ENCODE peak calls at places on chromosomes 7 and 10, in four cellular contexts. Q is SK-N-SH, G is Karpas-422, A is right atrium auricular region. V is an unnamed sample.
A peak's percentile ranks its signal among the peaks of the same experiment; 100 is the strongest.

GRCh38 chr10:117509573-117509972 is 33.0 kb upstream of the EMX2 start:
- DNase-seq in Q (no peak), G (no peak), A (peak; percentile 55), V (no peak)

GRCh38 chr10:28754930-28755718 is 77.8 kb downstream of the BAMBI start:
- DNase-seq in Q (no peak), G (no peak), A (no peak), V (no peak)

GRCh38 chr7:157493776-157494175 is 157.0 kb downstream of the DNAJB6 start:
- DNase-seq in Q (no peak), G (no peak), A (peak; percentile 23), V (no peak)

GRCh38 chr7:51246258-51247245 is 70.1 kb downstream of the COBL start:
- DNase-seq in Q (no peak), G (no peak), A (no peak), V (no peak)

GRCh38 chr10:84214612-84215235 is 10.6 kb downstream of the LRIT2 start:
- DNase-seq in Q (peak; percentile 52), G (peak; percentile 70), A (no peak), V (peak; percentile 60)

GRCh38 chr7:4889682-4890081 is 6.2 kb upstream of the RADIL start:
- DNase-seq in Q (no peak), G (no peak), A (no peak), V (no peak)

GRCh38 chr10:63702107-63702506 is 180.9 kb downstream of the REEP3 start:
- DNase-seq in Q (no peak), G (no peak), A (no peak), V (no peak)

GRCh38 chr10:24756283-24756682 is 32.6 kb upstream of the ARHGAP21 start:
- DNase-seq in Q (no peak), G (no peak), A (no peak), V (no peak)

GRCh38 chr7:54831644-54832095 is 72.7 kb upstream of the SEC61G start:
- DNase-seq in Q (no peak), G (no peak), A (no peak), V (no peak)

GRCh38 chr7:132907380-132907940 is 174.4 kb downstream of the CHCHD3 start:
- DNase-seq in Q (no peak), G (no peak), A (no peak), V (no peak)

GRCh38 chr7:100966542-100967291 is 2.6 kb upstream of the MUC12 start:
- DNase-seq in Q (peak; percentile 61), G (no peak), A (no peak), V (peak; percentile 36)

GRCh38 chr7:4134204-4134603 is 547.9 kb upstream of the FOXK1 start:
- DNase-seq in Q (no peak), G (no peak), A (no peak), V (no peak)

GRCh38 chr10:79031723-79032122 is 37.0 kb upstream of the ZMIZ1 start:
- DNase-seq in Q (no peak), G (no peak), A (no peak), V (no peak)

GRCh38 chr7:77428777-77429231 is 12.7 kb upstream of the GSAP start:
- DNase-seq in Q (no peak), G (no peak), A (no peak), V (peak; percentile 11)

GRCh38 chr7:34430456-34430855 is 227.6 kb upstream of the NPSR1 start:
- DNase-seq in Q (peak; percentile 23), G (peak; percentile 65), A (no peak), V (peak; percentile 20)

GRCh38 chr10:52215745-52216361 is 98.2 kb upstream of the DKK1 start:
- DNase-seq in Q (peak; percentile 32), G (peak; percentile 81), A (no peak), V (peak; percentile 74)

GRCh38 chr7:90250601-90251303 is 5.8 kb downstream of the CFAP69 start:
- DNase-seq in Q (no peak), G (no peak), A (no peak), V (no peak)

GRCh38 chr7:40758590-40758989 is 623.8 kb downstream of the SUGCT start:
- DNase-seq in Q (no peak), G (no peak), A (no peak), V (peak; percentile 74)

GRCh38 chr10:49552277-49552676 is 13.4 kb upstream of the ERCC6 start:
- DNase-seq in Q (no peak), G (no peak), A (no peak), V (no peak)

GRCh38 chr7:55539380-55539779 is 32.9 kb downstream of the VOPP1 start:
- DNase-seq in Q (no peak), G (no peak), A (no peak), V (peak; percentile 29)

GRCh38 chr7:15682751-15683150 is 3.7 kb downstream of the MEOX2 start:
- DNase-seq in Q (no peak), G (no peak), A (no peak), V (no peak)

GRCh38 chr7:30846378-30846777 is 65.3 kb upstream of the AQP1 start:
- DNase-seq in Q (no peak), G (no peak), A (no peak), V (no peak)

GRCh38 chr10:19713800-19714525 is 102.3 kb upstream of the PLXDC2 start:
- DNase-seq in Q (no peak), G (no peak), A (no peak), V (peak; percentile 4)

GRCh38 chr7:41955475-41956243 is 252.8 kb upstream of the INHBA start:
- DNase-seq in Q (no peak), G (no peak), A (peak; percentile 94), V (peak; percentile 91)

GRCh38 chr7:1601956-1602355 is 32.1 kb upstream of the PSMG3 start:
- DNase-seq in Q (peak; percentile 39), G (no peak), A (no peak), V (no peak)

GRCh38 chr10:96570983-96571964 is 15.5 kb downstream of the TM9SF3 start:
- DNase-seq in Q (no peak), G (no peak), A (no peak), V (no peak)

GRCh38 chr7:157774495-157774894 is 437.7 kb downstream of the DNAJB6 start:
- DNase-seq in Q (no peak), G (no peak), A (no peak), V (no peak)

GRCh38 chr10:80581469-80581835 is 43.8 kb downstream of the SH2D4B start:
- DNase-seq in Q (no peak), G (no peak), A (peak; percentile 30), V (no peak)

GRCh38 chr10:7035111-7035761 is 375.6 kb downstream of the SFMBT2 start:
- DNase-seq in Q (no peak), G (no peak), A (no peak), V (no peak)

GRCh38 chr10:30436200-30436599 is 2.2 kb downstream of the MAP3K8 start:
- DNase-seq in Q (no peak), G (peak; percentile 82), A (no peak), V (peak; percentile 74)

GRCh38 chr10:30438016-30438850 is 4.2 kb downstream of the MAP3K8 start:
- DNase-seq in Q (no peak), G (peak; percentile 72), A (no peak), V (no peak)

GRCh38 chr10:30436688-30437038 is 2.7 kb downstream of the MAP3K8 start:
- DNase-seq in Q (no peak), G (no peak), A (no peak), V (no peak)

GRCh38 chr10:30435068-30435422 is 1.1 kb downstream of the MAP3K8 start:
- DNase-seq in Q (no peak), G (peak; percentile 78), A (no peak), V (peak; percentile 37)

DNA sequence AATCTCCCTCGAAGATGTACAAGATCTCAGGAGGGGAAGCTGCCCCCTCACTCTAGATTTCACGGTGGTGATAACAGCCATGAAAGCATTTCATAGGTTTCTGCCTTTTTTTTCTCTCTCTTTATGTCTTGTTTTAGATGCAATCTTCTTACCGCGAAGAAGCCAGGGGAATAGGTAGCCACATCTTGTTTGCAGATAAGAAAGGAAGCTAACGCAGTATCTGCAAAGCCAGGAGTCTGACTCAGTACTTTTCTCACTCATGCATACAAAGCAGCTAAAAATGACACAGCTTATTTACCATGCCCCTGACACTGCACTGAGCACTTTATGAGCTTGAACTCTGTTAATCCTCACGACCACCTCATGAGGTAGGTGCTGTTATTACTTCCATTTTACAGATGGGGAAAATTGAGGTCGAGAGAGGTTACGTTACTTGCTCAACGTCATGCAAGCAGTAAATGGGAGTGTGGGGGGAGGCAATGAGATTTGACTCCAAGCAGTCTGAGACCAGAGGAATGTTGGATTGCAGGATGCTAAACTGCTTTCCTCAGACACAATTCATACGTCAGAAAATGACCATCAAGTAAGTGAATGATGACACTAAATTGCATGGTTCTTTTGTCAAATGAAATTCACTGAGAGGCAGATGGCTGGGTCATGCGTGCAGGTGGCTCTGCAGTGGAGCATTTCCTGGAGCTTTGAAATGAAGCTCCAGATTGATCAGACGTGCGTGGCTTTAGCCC is 3.2 kb downstream of the MAP3K8 start:
- DNase-seq in Q (no peak), G (peak; percentile 79), A (no peak), V (no peak)
- H3K4me3 ChIP-seq in Q (peak overlapping the region; percentile 47), G (peak overlapping the region; percentile 92), A (peak overlapping the region; percentile 87), V (no peak overlapping the region)

GRCh38 chr7:17183630-17184328 is 114.7 kb upstream of the AHR start:
- DNase-seq in Q (no peak), G (no peak), A (no peak), V (no peak)
- H3K4me3 ChIP-seq in Q (no peak overlapping the region), G (no peak overlapping the region), A (no peak overlapping the region), V (no peak overlapping the region)

GRCh38 chr10:17751781-17752445 is at the start of gene TMEM236:
- DNase-seq in Q (no peak), G (no peak), A (no peak), V (no peak)
- H3K4me3 ChIP-seq in Q (no peak within 1 kb of the TSS), G (no peak within 1 kb of the TSS), A (no peak within 1 kb of the TSS), V (no peak within 1 kb of the TSS)

DNA sequence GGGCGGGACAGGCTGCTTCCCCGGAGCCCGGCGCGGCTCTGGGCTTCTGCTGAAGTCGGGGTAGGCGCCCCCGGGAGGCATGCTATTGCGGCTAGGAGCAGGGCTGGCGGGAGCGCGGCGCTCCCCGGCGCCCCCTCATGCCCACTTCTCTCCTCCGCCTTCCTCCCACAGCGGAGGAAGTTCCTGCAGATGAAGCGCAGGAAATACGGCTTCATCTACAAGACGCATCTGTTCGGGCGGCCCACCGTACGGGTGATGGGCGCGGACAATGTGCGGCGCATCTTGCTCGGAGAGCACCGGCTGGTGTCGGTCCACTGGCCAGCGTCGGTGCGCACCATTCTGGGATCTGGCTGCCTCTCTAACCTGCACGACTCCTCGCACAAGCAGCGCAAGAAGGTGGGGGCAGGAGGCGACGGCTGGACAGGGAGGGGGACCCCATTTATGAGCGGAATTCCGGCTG is 474 bp downstream of the CYP26A1 start:
- DNase-seq in Q (peak; percentile 71), G (peak; percentile 56), A (peak; percentile 40), V (peak; percentile 73)
- H3K4me3 ChIP-seq in Q (peak overlapping the region; percentile 52), G (peak overlapping the region; percentile 64), A (no peak overlapping the region), V (peak overlapping the region; percentile 66)

GRCh38 chr10:1058017-1058416 is 1.8 kb downstream of the WDR37 start:
- DNase-seq in Q (no peak), G (peak; percentile 55), A (no peak), V (no peak)
- H3K4me3 ChIP-seq in Q (peak overlapping the region; percentile 84), G (peak overlapping the region; percentile 92), A (peak overlapping the region; percentile 100), V (peak overlapping the region; percentile 90)

GRCh38 chr10:2933519-2933918 is 133.8 kb upstream of the PFKP start:
- DNase-seq in Q (no peak), G (no peak), A (no peak), V (no peak)
- H3K4me3 ChIP-seq in Q (no peak overlapping the region), G (no peak overlapping the region), A (no peak overlapping the region), V (no peak overlapping the region)

DNA sequence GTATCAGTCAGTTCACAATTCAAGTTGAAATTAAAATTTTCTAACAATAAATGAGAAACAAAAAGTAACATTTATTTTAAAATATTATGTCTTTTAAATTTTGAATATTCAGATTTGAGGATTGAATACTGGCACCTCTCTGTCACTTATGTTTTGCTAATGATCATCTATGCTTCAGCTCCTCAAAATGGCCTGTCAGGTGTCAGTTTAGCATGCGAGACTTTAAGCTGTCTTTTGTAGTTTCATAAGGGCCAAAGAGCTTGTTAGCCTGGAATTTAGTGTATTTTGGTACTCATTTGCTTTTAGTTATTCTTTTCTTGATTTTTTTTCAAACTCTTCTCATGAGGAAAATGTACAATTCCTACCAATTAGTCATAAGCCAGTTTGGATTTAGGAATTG is 102.0 kb upstream of the RPA3 start:
- DNase-seq in Q (no peak), G (no peak), A (no peak), V (peak; percentile 31)
- H3K4me3 ChIP-seq in Q (no peak overlapping the region), G (no peak overlapping the region), A (no peak overlapping the region), V (no peak overlapping the region)

V was measured in neural progenitor cell.